ENCODE peak calls at places on chromosomes 16 and 17, in eight cellular contexts. I is HFFc6, U is COR-L47, T is AG08395, V is GM13977, L is esophagus muscularis mucosa, C is anterior cingulate cortex, D is NCI-H1092. Y is an unnamed sample.

GRCh38 chr17:31226373-31226772 is 70.7 kb downstream of the OMG start:
- DNase-seq in I (no peak), U (no peak), T (no peak), V (no peak), L (no peak), C (no peak), D (no peak), Y (no peak)

GRCh38 chr16:84667600-84668309 is 19.4 kb downstream of the KLHL36 start:
- DNase-seq in I (no peak), U (no peak), T (no peak), V (no peak), L (no peak), C (no peak), D (no peak), Y (no peak)

GRCh38 chr16:64412578-64413280 is 709.1 kb downstream of the CDH11 start:
- DNase-seq in I (peak), U (no peak), T (peak), V (no peak), L (no peak), C (no peak), D (no peak), Y (no peak)

GRCh38 chr16:7366041-7366440 is 33.4 kb downstream of the RBFOX1 start:
- DNase-seq in I (no peak), U (no peak), T (no peak), V (no peak), L (no peak), C (no peak), D (no peak), Y (no peak)

GRCh38 chr16:15853021-15853420 is 3.8 kb downstream of the MYH11 start:
- DNase-seq in I (no peak), U (no peak), T (no peak), V (no peak), L (no peak), C (no peak), D (no peak), Y (no peak)

GRCh38 chr17:6163632-6164319 is 93.6 kb downstream of the WSCD1 start:
- DNase-seq in I (no peak), U (no peak), T (no peak), V (no peak), L (no peak), C (no peak), D (peak), Y (peak)

GRCh38 chr16:27340654-27341053 is 26.9 kb downstream of the IL4R start:
- DNase-seq in I (no peak), U (no peak), T (no peak), V (no peak), L (no peak), C (no peak), D (no peak), Y (no peak)

GRCh38 chr17:52532373-52532772 is 373.9 kb upstream of the CA10 start:
- DNase-seq in I (no peak), U (no peak), T (no peak), V (no peak), L (no peak), C (no peak), D (no peak), Y (no peak)

GRCh38 chr17:75557075-75557851 is 30.3 kb upstream of the MYO15B start:
- DNase-seq in I (peak), U (peak), T (no peak), V (no peak), L (no peak), C (peak), D (peak), Y (peak)

GRCh38 chr16:55030944-55031343 is 100.3 kb downstream of the IRX5 start:
- DNase-seq in I (no peak), U (no peak), T (no peak), V (no peak), L (no peak), C (no peak), D (no peak), Y (no peak)

GRCh38 chr17:60971515-60972369 is 294.1 kb downstream of the BCAS3 start:
- DNase-seq in I (peak), U (no peak), T (peak), V (peak), L (no peak), C (no peak), D (no peak), Y (no peak)

GRCh38 chr16:3171181-3171854 is 16.7 kb upstream of the OR1F1 start:
- DNase-seq in I (no peak), U (no peak), T (no peak), V (peak), L (no peak), C (no peak), D (no peak), Y (no peak)

GRCh38 chr16:27318399-27319256 is 4.9 kb downstream of the IL4R start:
- DNase-seq in I (no peak), U (no peak), T (no peak), V (peak), L (no peak), C (no peak), D (no peak), Y (no peak)

GRCh38 chr16:6482861-6483530 is 849.6 kb upstream of the RBFOX1 start:
- DNase-seq in I (no peak), U (no peak), T (no peak), V (no peak), L (no peak), C (peak), D (no peak), Y (no peak)

GRCh38 chr17:7486181-7486580 is 2.0 kb downstream of the POLR2A start:
- DNase-seq in I (peak), U (no peak), T (no peak), V (no peak), L (no peak), C (no peak), D (no peak), Y (no peak)

GRCh38 chr16:749010-749409 is 8.2 kb upstream of the CIAO3 start:
- DNase-seq in I (peak), U (no peak), T (peak), V (no peak), L (no peak), C (no peak), D (no peak), Y (no peak)

GRCh38 chr16:52114414-52114813 is 432.5 kb downstream of the TOX3 start:
- DNase-seq in I (no peak), U (no peak), T (no peak), V (no peak), L (no peak), C (no peak), D (no peak), Y (peak)

GRCh38 chr17:34892864-34893263 is 68.4 kb downstream of the CCT6B start:
- DNase-seq in I (no peak), U (peak), T (peak), V (peak), L (no peak), C (no peak), D (no peak), Y (peak)